ENCODE peak calls at places on chromosomes 7 and 10, in seven cellular contexts. P is CD8-positive, alpha-beta T cell; O is psoas muscle; I is IMR-90; M is cardiac muscle cell; Z is heart left ventricle; U is ovary. K is an unnamed sample.

GRCh38 chr10:103491729-103492364 is 1.7 kb upstream of the NEURL1 start:
- DNase-seq in P (no peak), M (no peak), Z (peak; percentile 22), I (peak; percentile 98), O (peak; percentile 56), U (peak; percentile 77), K (no peak)

GRCh38 chr7:39758234-39758970 is 135.0 kb downstream of the RALA start:
- DNase-seq in O (no peak), M (no peak), Z (peak; percentile 54), U (no peak), P (no peak), I (no peak), K (no peak)

GRCh38 chr7:12974451-12975166 is 287.2 kb downstream of the ARL4A start:
- DNase-seq in O (no peak), M (no peak), I (no peak), U (no peak), Z (no peak), P (no peak), K (no peak)

GRCh38 chr7:83466956-83467355 is 182.0 kb downstream of the SEMA3E start:
- DNase-seq in I (no peak), U (no peak), M (no peak), P (no peak), O (no peak), Z (no peak), K (no peak)

GRCh38 chr10:76150139-76150885 is 718.9 kb downstream of the LRMDA start:
- DNase-seq in Z (no peak), P (no peak), I (peak; percentile 27), U (peak; percentile 30), O (no peak), M (peak; percentile 38), K (peak; percentile 30)

GRCh38 chr10:34319197-34319846 is 495.8 kb downstream of the PARD3 start:
- DNase-seq in M (peak; percentile 11), P (no peak), I (peak; percentile 97), U (peak; percentile 79), O (no peak), Z (no peak), K (no peak)

GRCh38 chr10:514137-514671 is 175.3 kb downstream of the DIP2C start:
- DNase-seq in O (no peak), I (no peak), M (no peak), U (no peak), Z (no peak), P (no peak), K (peak; percentile 75)

GRCh38 chr7:78850093-78850740 is 603.2 kb downstream of the MAGI2 start:
- DNase-seq in Z (no peak), O (no peak), I (no peak), U (no peak), P (no peak), M (no peak), K (no peak)

GRCh38 chr10:25175527-25176420 is 973 bp downstream of the GPR158 start:
- DNase-seq in U (no peak), M (peak; percentile 79), I (no peak), P (no peak), Z (peak; percentile 13), O (no peak), K (peak; percentile 72)

GRCh38 chr7:47143344-47143743 is 438.6 kb downstream of the TNS3 start:
- DNase-seq in U (no peak), I (peak; percentile 84), M (no peak), P (no peak), O (no peak), Z (no peak), K (no peak)

GRCh38 chr10:29859521-29860130 is 199.8 kb downstream of the JCAD start:
- DNase-seq in P (no peak), O (no peak), I (peak; percentile 21), U (no peak), Z (no peak), M (no peak), K (no peak)

GRCh38 chr7:154583454-154583853 is 419.5 kb downstream of the PAXIP1 start:
- DNase-seq in Z (no peak), P (no peak), U (no peak), M (no peak), O (no peak), I (no peak), K (no peak)

GRCh38 chr10:78571286-78571685 is 497.5 kb upstream of the ZMIZ1 start:
- DNase-seq in I (no peak), O (no peak), P (no peak), Z (no peak), M (no peak), U (no peak), K (no peak)

GRCh38 chr10:43160067-43160918 is 22.0 kb downstream of the CSGALNACT2 start:
- DNase-seq in I (peak; percentile 90), P (no peak), O (no peak), Z (no peak), U (no peak), M (no peak), K (no peak)

GRCh38 chr7:141844256-141844655 is 3.0 kb upstream of the PRSS37 start:
- DNase-seq in P (no peak), Z (no peak), O (no peak), I (no peak), M (no peak), U (no peak), K (no peak)

GRCh38 chr10:122648599-122649428 is 50.8 kb downstream of the C10orf120 start:
- DNase-seq in U (no peak), O (peak; percentile 61), I (peak; percentile 31), P (no peak), Z (peak; percentile 24), M (peak; percentile 71), K (no peak)

GRCh38 chr10:69088801-69089501 is 1.0 kb downstream of the SRGN start:
- DNase-seq in I (peak; percentile 52), U (no peak), P (no peak), O (no peak), Z (no peak), M (no peak), K (no peak)

GRCh38 chr7:95525503-95525902 is 39.8 kb downstream of the ASB4 start:
- DNase-seq in M (no peak), Z (no peak), U (no peak), I (no peak), O (no peak), P (no peak), K (no peak)

GRCh38 chr7:98217623-98218582 is 6.7 kb downstream of the BHLHA15 start:
- DNase-seq in I (no peak), O (peak; percentile 46), M (no peak), Z (peak; percentile 5), P (no peak), U (no peak), K (no peak)

GRCh38 chr10:101353692-101354583 is at the start of gene BTRC:
- DNase-seq in U (peak; percentile 94), Z (peak; percentile 97), M (peak; percentile 99), P (peak; percentile 93), I (peak; percentile 99), O (peak; percentile 98), K (peak; percentile 98)
- TF ChIP-seq CTCF in U (no peak), Z (no peak), M (peak; percentile 2), P (no peak), I (no peak), O (no peak), K (no peak)

GRCh38 chr10:132279873-132280645 is 27.7 kb downstream of the STK32C start:
- DNase-seq in M (no peak), U (no peak), I (no peak), Z (no peak), P (no peak), O (no peak), K (peak; percentile 59)
- H3K4me1 ChIP-seq in M (no peaks in the 10 kb centered on the region), U (peaks cover 2% of the 10 kb centered on the region), I (peaks cover 2% of the 10 kb centered on the region), Z (no peaks in the 10 kb centered on the region), P (no peaks in the 10 kb centered on the region), O (peaks cover 8% of the 10 kb centered on the region), K (no peaks in the 10 kb centered on the region)

GRCh38 chr7:137440434-137440830 is 96.9 kb upstream of the PTN start:
- DNase-seq in O (no peak), U (no peak), I (no peak), Z (no peak), P (no peak), M (no peak), K (no peak)
- H3K27ac ChIP-seq in O (no peak overlapping the region), U (no peak overlapping the region), I (no peak overlapping the region), Z (peak overlapping the region; percentile 49), P (no peak overlapping the region), M (peak overlapping the region; percentile 91), K (no peak overlapping the region)

GRCh38 chr10:91300011-91300575 is 79.6 kb downstream of the PCGF5 start:
- DNase-seq in Z (no peak), P (no peak), M (no peak), O (no peak), I (no peak), U (no peak), K (no peak)

GRCh38 chr10:91298224-91298862 is 77.9 kb downstream of the PCGF5 start:
- DNase-seq in Z (peak; percentile 62), U (peak; percentile 56), P (peak; percentile 66), O (peak; percentile 85), M (peak; percentile 79), I (peak; percentile 81), K (peak; percentile 48)

GRCh38 chr10:91294134-91294906 is 73.9 kb downstream of the PCGF5 start:
- DNase-seq in O (no peak), I (no peak), P (no peak), M (no peak), U (no peak), Z (no peak), K (no peak)

GRCh38 chr10:91295346-91295745 is 74.9 kb downstream of the PCGF5 start:
- DNase-seq in I (no peak), M (no peak), Z (no peak), U (no peak), O (no peak), P (no peak), K (no peak)

DNA sequence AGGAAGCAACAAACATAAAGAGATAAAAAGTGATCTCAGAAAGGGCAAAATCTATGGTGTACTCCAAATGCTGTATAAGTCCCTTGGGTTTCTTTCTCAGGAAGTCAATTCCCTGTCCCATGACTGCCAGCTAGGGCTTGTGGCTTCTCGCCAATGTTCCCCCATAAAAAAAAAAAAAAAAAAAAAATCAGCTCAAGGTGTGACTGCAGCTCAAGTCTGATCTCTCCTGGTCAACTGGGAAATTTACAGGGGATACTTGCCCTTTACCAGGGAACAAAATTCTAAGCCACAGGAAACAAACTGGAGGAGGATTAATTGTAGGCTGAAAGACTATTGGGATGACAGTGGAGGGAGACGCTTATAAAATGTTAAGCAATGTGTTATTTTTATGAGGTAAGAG is 76.0 kb downstream of the PCGF5 start:
- DNase-seq in U (no peak), O (no peak), P (no peak), M (peak; percentile 28), Z (no peak), I (no peak), K (no peak)
- TF ChIP-seq CTCF in U (no peak), O (no peak), P (no peak), M (peak; percentile 28), Z (no peak), I (peak; percentile 36), K (no peak)

GRCh38 chr7:2062648-2063047 is 170.1 kb downstream of the MAD1L1 start:
- DNase-seq in O (no peak), I (no peak), U (no peak), M (no peak), Z (no peak), P (no peak), K (no peak)
- H3K4me1 ChIP-seq in O (peaks cover 6% of the 10 kb centered on the region), I (peaks cover 3% of the 10 kb centered on the region), U (no peaks in the 10 kb centered on the region), M (peaks cover 8% of the 10 kb centered on the region), Z (peaks cover 11% of the 10 kb centered on the region), P (peaks cover 43% of the 10 kb centered on the region), K (peaks cover 12% of the 10 kb centered on the region)

K was measured in upper lobe of left lung.